ENCODE peak calls at places on chromosomes 5 and 9, in ten cellular contexts. A is tibial nerve, P is SK-N-SH, Y is prostate gland, W is mammary epithelial cell, S is uterus, M is colonic mucosa, G is fibroblast of lung, X is adrenal gland, N is cardiac muscle cell. I is an unnamed sample. For H3K4me1 and H3K27me3, the result is how much of the 10 kb centered on the place peaks cover.

GRCh38 chr9:116080561-116080960 is 73.0 kb upstream of the PAPPA start:
- DNase-seq in Y (no peak), A (no peak), M (no peak), S (no peak), P (no peak), N (no peak), X (no peak), G (no peak), W (no peak), I (no peak)

GRCh38 chr5:96861044-96861443 is 15.3 kb upstream of the ERAP2 start:
- DNase-seq in X (no peak), P (no peak), M (no peak), S (no peak), G (no peak), N (no peak), Y (no peak), A (no peak), W (no peak), I (no peak)

GRCh38 chr5:124604419-124604818 is 142.0 kb downstream of the ZNF608 start:
- DNase-seq in G (no peak), M (no peak), S (no peak), N (peak), X (no peak), Y (no peak), A (no peak), W (no peak), P (no peak), I (no peak)

GRCh38 chr5:1729641-1730486 is 69.8 kb downstream of the MRPL36 start:
- DNase-seq in N (no peak), A (no peak), S (no peak), P (peak), M (peak), W (no peak), X (peak), G (no peak), Y (peak), I (no peak)

GRCh38 chr9:88342246-88342645 is 46.0 kb upstream of the SPIN1 start:
- DNase-seq in W (peak), G (peak), M (no peak), S (no peak), Y (no peak), N (no peak), X (no peak), P (no peak), A (no peak), I (no peak)

GRCh38 chr5:425714-426113 is 17.3 kb upstream of the EXOC3 start:
- DNase-seq in Y (no peak), A (no peak), W (no peak), P (no peak), N (no peak), X (no peak), M (no peak), S (no peak), G (no peak), I (no peak)

GRCh38 chr9:71634753-71635152 is 133.6 kb downstream of the CEMIP2 start:
- DNase-seq in M (no peak), W (no peak), N (no peak), X (no peak), P (no peak), G (no peak), Y (no peak), A (no peak), S (no peak), I (no peak)

GRCh38 chr9:127991017-127991756 is 10.4 kb upstream of the EEIG1 start:
- DNase-seq in P (no peak), Y (no peak), X (no peak), M (peak), N (no peak), W (no peak), A (no peak), S (no peak), G (no peak), I (peak)

GRCh38 chr9:114493521-114494184 is 11.6 kb downstream of the WHRN start:
- DNase-seq in N (no peak), W (no peak), P (no peak), Y (no peak), A (no peak), X (no peak), S (no peak), M (no peak), G (no peak), I (no peak)

GRCh38 chr9:112822618-112823017 is 68.1 kb downstream of the SLC46A2 start:
- DNase-seq in G (no peak), P (no peak), S (no peak), N (no peak), Y (no peak), X (no peak), M (no peak), A (no peak), W (no peak), I (no peak)

GRCh38 chr9:37295796-37296195 is 126.7 kb upstream of the GRHPR start:
- DNase-seq in X (no peak), G (no peak), W (no peak), S (no peak), P (no peak), N (no peak), Y (no peak), M (no peak), A (no peak), I (no peak)

GRCh38 chr9:12785251-12785880 is 10.5 kb downstream of the LURAP1L start:
- DNase-seq in N (no peak), X (peak), Y (peak), S (peak), G (peak), W (peak), A (no peak), M (peak), P (no peak), I (no peak)

GRCh38 chr5:99775189-99775588 is 760.0 kb upstream of the FAM174A start:
- DNase-seq in M (no peak), X (no peak), P (no peak), Y (no peak), S (no peak), W (no peak), N (no peak), A (no peak), G (no peak), I (no peak)

GRCh38 chr9:2210201-2210600 is 195.1 kb downstream of the SMARCA2 start:
- DNase-seq in Y (no peak), M (no peak), X (no peak), S (no peak), A (no peak), N (no peak), P (no peak), G (no peak), W (peak), I (no peak)

GRCh38 chr5:154190652-154191304 is at the start of gene GALNT10:
- DNase-seq in W (peak), N (peak), M (peak), Y (peak), G (peak), X (peak), P (peak), S (peak), A (no peak), I (peak)

GRCh38 chr9:115093550-115093949 is 24.4 kb downstream of the TNC start:
- DNase-seq in A (no peak), P (no peak), M (no peak), W (no peak), Y (no peak), S (no peak), X (no peak), G (no peak), N (no peak), I (no peak)

GRCh38 chr9:97045300-97045699 is 6.4 kb upstream of the CTSV start:
- DNase-seq in G (no peak), N (no peak), M (no peak), Y (no peak), P (no peak), X (no peak), W (no peak), A (no peak), S (no peak), I (no peak)

GRCh38 chr5:93279292-93279974 is 301.6 kb downstream of the NR2F1-AS1 start:
- DNase-seq in S (no peak), Y (no peak), A (no peak), P (peak), X (no peak), W (no peak), N (no peak), G (peak), M (no peak), I (no peak)

GRCh38 chr5:72013741-72014703 is 93.3 kb upstream of the MAP1B start:
- DNase-seq in M (no peak), W (no peak), S (no peak), N (peak), P (no peak), G (peak), A (no peak), X (no peak), Y (no peak), I (no peak)

GRCh38 chr9:133254471-133254870 is 20.5 kb downstream of the ABO start:
- DNase-seq in G (no peak), N (no peak), X (no peak), P (no peak), S (no peak), M (no peak), W (no peak), Y (no peak), A (no peak), I (no peak)

GRCh38 chr9:16653491-16654407 is 216.7 kb downstream of the BNC2 start:
- DNase-seq in N (peak), G (no peak), W (no peak), Y (no peak), A (no peak), X (no peak), S (peak), P (peak), M (no peak), I (no peak)

GRCh38 chr9:89617978-89618377 is 13.2 kb downstream of the GADD45G start:
- DNase-seq in Y (no peak), P (no peak), N (no peak), S (no peak), X (no peak), W (no peak), G (no peak), A (no peak), M (no peak), I (no peak)

GRCh38 chr9:70362952-70363351 is 51.5 kb downstream of the KLF9 start:
- DNase-seq in G (no peak), N (no peak), W (peak), X (peak), M (no peak), S (no peak), A (no peak), P (no peak), Y (no peak), I (no peak)

GRCh38 chr5:82661933-82662332 is 383.8 kb upstream of the RPS23 start:
- DNase-seq in W (no peak), N (no peak), S (no peak), P (no peak), X (peak), M (no peak), Y (no peak), A (no peak), G (no peak), I (no peak)

GRCh38 chr9:81410201-81410600 is 279.1 kb downstream of the TLE1 start:
- DNase-seq in M (no peak), P (no peak), A (no peak), Y (no peak), N (no peak), W (peak), G (peak), X (no peak), S (no peak), I (no peak)

GRCh38 chr9:136122425-136123383 is 4.0 kb upstream of the TMEM250 start:
- DNase-seq in S (peak), Y (peak), N (peak), M (peak), P (peak), W (no peak), A (peak), X (peak), G (peak), I (peak)

GRCh38 chr5:74864823-74865222 is 1.4 kb downstream of the FAM169A start:
- DNase-seq in W (no peak), A (no peak), N (no peak), G (no peak), X (no peak), Y (no peak), M (no peak), P (peak), S (no peak), I (no peak)

GRCh38 chr5:95780597-95780996 is 41.9 kb downstream of the GLRX start:
- DNase-seq in X (no peak), A (no peak), W (no peak), M (no peak), P (no peak), S (no peak), N (no peak), Y (peak), G (peak), I (no peak)

GRCh38 chr9:93962041-93962440 is 6.9 kb upstream of the BARX1 start:
- DNase-seq in W (no peak), G (no peak), A (no peak), Y (no peak), S (no peak), M (no peak), X (no peak), N (no peak), P (no peak), I (no peak)

GRCh38 chr5:133467712-133468463 is 144.5 kb downstream of the FSTL4 start:
- DNase-seq in A (no peak), Y (no peak), X (no peak), S (no peak), G (no peak), W (no peak), P (no peak), N (no peak), M (no peak), I (no peak)

GRCh38 chr9:23319092-23319491 is 506.9 kb downstream of the ELAVL2 start:
- DNase-seq in M (no peak), W (no peak), Y (no peak), A (no peak), S (no peak), P (no peak), X (no peak), G (no peak), N (no peak), I (no peak)

GRCh38 chr5:128174951-128175350 is 91.4 kb downstream of the SLC12A2 start:
- DNase-seq in A (no peak), W (no peak), Y (no peak), S (no peak), P (no peak), N (no peak), M (no peak), X (no peak), G (peak), I (no peak)

GRCh38 chr5:75640395-75640794 is 29.1 kb downstream of the ANKDD1B start:
- DNase-seq in M (no peak), Y (no peak), X (no peak), G (peak), P (no peak), S (no peak), W (peak), A (no peak), N (no peak), I (no peak)

GRCh38 chr5:58905944-58906343 is 323.1 kb downstream of the RAB3C start:
- DNase-seq in X (no peak), N (no peak), Y (no peak), P (no peak), W (no peak), A (no peak), S (no peak), G (no peak), M (no peak), I (no peak)

GRCh38 chr9:113654605-113655193 is 191.2 kb downstream of the RGS3 start:
- DNase-seq in M (no peak), A (no peak), N (no peak), Y (no peak), W (no peak), X (peak), G (peak), S (peak), P (no peak), I (no peak)

GRCh38 chr5:38316544-38317224 is 58.3 kb downstream of the EGFLAM start:
- DNase-seq in S (peak), W (no peak), A (no peak), X (peak), Y (no peak), P (peak), N (no peak), M (no peak), G (no peak), I (no peak)

GRCh38 chr9:114338187-114338586 is 8.5 kb downstream of the ORM2 start:
- DNase-seq in A (no peak), X (no peak), P (no peak), G (no peak), S (no peak), N (no peak), Y (no peak), M (no peak), W (no peak), I (no peak)

GRCh38 chr5:1542011-1542410 is 18.3 kb upstream of the LPCAT1 start:
- DNase-seq in G (peak), X (no peak), A (no peak), M (peak), P (no peak), S (peak), W (no peak), Y (no peak), N (no peak), I (no peak)

GRCh38 chr9:134690946-134691694 is 49.5 kb downstream of the COL5A1 start:
- DNase-seq in A (no peak), Y (no peak), P (peak), M (no peak), X (no peak), N (peak), G (peak), W (no peak), S (no peak), I (no peak)
- H3K4me1 ChIP-seq in A (under half), Y (under half), P (under half), M (under half), X (under half), N (under half), G (under half), W (under half), S (under half), I (under half)

DNA sequence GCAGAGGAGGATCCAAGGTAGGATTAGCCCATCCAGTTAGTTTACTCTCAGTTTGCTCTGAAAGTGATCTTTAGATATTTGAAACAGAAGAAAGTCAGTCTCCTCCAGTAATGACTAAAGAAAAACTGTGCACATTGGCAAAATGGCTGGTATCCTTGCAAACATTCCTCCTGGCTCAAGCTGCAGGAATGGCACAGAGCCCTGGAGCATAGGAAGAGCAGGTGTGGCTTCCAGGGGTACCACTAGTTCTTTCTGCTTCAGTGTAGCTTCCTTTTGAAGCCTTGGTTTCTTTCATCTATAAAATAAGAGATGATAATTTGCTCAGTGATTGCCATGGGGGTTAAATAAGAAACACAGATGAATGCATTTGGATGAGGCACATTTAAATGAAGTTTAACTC is 217.1 kb upstream of the KLF4 start:
- DNase-seq in W (no peak), G (no peak), Y (no peak), N (no peak), A (no peak), P (no peak), X (no peak), M (no peak), S (no peak), I (no peak)
- H3K4me3 ChIP-seq in W (no peak), G (no peak), Y (no peak), N (no peak), A (no peak), P (no peak), X (no peak), M (no peak), S (no peak), I (no peak)

GRCh38 chr9:74499770-74500583 is 2.8 kb downstream of the RORB start:
- DNase-seq in W (no peak), P (peak), X (peak), Y (no peak), S (no peak), G (peak), M (no peak), N (peak), A (no peak), I (no peak)
- H3K27me3 ChIP-seq in W (under half), P (half or more), X (under half), Y (under half), S (under half), G (under half), M (under half), N (half or more), A (under half), I (under half)

GRCh38 chr9:98432960-98433359 is 177.5 kb upstream of the TBC1D2 start:
- DNase-seq in G (no peak), P (no peak), S (no peak), Y (no peak), N (no peak), M (no peak), A (no peak), W (no peak), X (no peak), I (no peak)

GRCh38 chr9:98430535-98430934 is 175.1 kb upstream of the TBC1D2 start:
- DNase-seq in M (peak), A (no peak), Y (no peak), N (peak), X (peak), S (no peak), P (no peak), G (peak), W (no peak), I (no peak)

GRCh38 chr9:98428452-98428851 is 173.0 kb upstream of the TBC1D2 start:
- DNase-seq in G (no peak), Y (no peak), X (no peak), W (no peak), M (no peak), P (no peak), N (no peak), S (no peak), A (no peak), I (no peak)

GRCh38 chr9:98429613-98430012 is 174.2 kb upstream of the TBC1D2 start:
- DNase-seq in P (no peak), S (no peak), G (peak), M (no peak), Y (no peak), W (no peak), X (no peak), A (no peak), N (no peak), I (no peak)

DNA sequence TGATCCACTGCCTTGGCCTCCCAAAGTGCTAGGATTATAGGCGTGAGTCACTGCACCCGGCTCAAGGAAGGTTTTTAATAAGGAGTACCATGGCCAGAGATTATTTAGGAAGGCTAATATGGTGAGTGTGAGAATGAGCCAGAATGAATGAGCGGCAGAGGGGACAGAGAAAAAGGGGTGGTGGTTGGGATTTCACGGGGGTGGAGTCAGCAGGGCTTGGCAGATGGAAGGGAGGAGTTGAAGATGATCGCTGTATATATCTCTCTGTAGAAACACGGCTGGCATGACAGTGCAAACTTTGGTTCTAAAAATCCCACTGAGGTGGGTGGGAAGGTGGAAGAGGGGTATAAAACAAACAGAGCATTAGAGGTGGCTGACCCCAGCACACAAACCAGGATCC is 176.7 kb upstream of the TBC1D2 start:
- DNase-seq in W (no peak), P (no peak), M (no peak), A (no peak), G (no peak), S (no peak), Y (no peak), X (no peak), N (no peak), I (no peak)
- H3K4me1 ChIP-seq in W (under half), P (under half), M (under half), A (under half), G (under half), S (under half), Y (under half), X (under half), N (under half), I (under half)

DNA sequence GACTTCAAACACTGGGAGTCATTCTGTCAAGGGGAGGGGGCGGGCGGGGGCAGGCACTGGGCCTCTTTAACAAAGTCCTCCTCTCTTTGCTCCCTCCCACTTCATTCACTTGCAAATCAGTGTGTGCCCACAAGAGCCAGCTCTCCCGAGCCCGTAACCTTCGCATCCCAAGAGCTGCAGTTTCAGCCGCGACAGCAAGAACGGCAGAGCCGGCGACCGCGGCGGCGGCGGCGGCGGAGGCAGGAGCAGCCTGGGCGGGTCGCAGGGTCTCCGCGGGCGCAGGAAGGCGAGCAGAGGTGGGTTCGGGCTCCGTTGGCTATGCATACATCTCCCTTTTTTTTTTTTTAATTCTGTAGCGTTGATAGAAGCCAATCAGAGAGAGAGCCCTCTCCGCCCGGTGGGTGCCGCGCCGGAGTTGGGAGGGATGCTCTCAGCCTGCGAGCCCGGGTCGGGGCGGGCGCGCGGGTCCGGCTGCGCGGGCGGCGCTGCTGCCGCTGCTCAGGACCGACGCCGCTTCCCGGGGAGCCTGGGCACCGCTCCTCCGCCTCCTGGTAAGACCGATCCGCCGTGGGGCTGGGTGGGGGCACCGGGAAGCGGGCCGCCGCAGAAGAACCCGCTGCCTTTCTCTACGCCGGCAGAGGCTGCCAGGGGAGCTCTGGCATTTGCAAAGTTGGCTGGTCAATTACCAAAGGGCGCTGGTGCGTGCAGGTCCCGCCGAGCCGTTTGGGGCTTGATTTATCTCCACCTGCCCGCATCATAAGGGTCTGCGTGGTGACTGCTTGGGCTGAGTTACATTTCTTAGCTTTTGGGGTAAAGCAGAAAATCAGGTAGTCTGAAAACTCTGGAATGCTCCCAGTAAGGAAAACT is at the start of gene CDH6:
- DNase-seq in G (peak), M (no peak), A (no peak), X (peak), P (peak), Y (no peak), W (no peak), N (peak), S (peak), I (peak)
- H3K4me3 ChIP-seq in G (peak), M (peak), A (peak), X (peak), P (peak), Y (peak), W (no peak), N (peak), S (peak), I (peak)